ENCODE peak calls at places on chromosomes 2 and 18, in ten cellular contexts. One of them, this sample, is unnamed.

GRCh38 chr2:113157108-113157896 is 16.5 kb upstream of the PSD4 start:
- DNase-seq in right cardiac atrium: no peak
- DNase-seq in NCI-H1694: no peak
- DNase-seq in iris pigment epithelial cell: peak
- DNase-seq in B cell: no peak
- DNase-seq in hepatic stellate cell: no peak
- DNase-seq in GM12864: no peak
- DNase-seq in T-helper 2 cell: no peak
- DNase-seq in stimulated activated CD4-positive, alpha-beta T cell treated with anti-CD3 and anti-CD28 coated beads, TNF-alpha, amount 100 ng/mL, for 24 hours: peak
- DNase-seq in tibial artery: no peak
- DNase-seq in this sample: peak

GRCh38 chr18:67776929-67777328 is 260.4 kb upstream of the DSEL start:
- DNase-seq in right cardiac atrium: no peak
- DNase-seq in NCI-H1694: no peak
- DNase-seq in iris pigment epithelial cell: peak
- DNase-seq in B cell: no peak
- DNase-seq in hepatic stellate cell: no peak
- DNase-seq in GM12864: no peak
- DNase-seq in T-helper 2 cell: no peak
- DNase-seq in stimulated activated CD4-positive, alpha-beta T cell treated with anti-CD3 and anti-CD28 coated beads, TNF-alpha, amount 100 ng/mL, for 24 hours: no peak
- DNase-seq in tibial artery: no peak
- DNase-seq in this sample: no peak

GRCh38 chr2:9763356-9764152 is 79.7 kb upstream of the TAF1B start:
- DNase-seq in right cardiac atrium: no peak
- DNase-seq in NCI-H1694: no peak
- DNase-seq in iris pigment epithelial cell: no peak
- DNase-seq in B cell: no peak
- DNase-seq in hepatic stellate cell: no peak
- DNase-seq in GM12864: no peak
- DNase-seq in T-helper 2 cell: no peak
- DNase-seq in stimulated activated CD4-positive, alpha-beta T cell treated with anti-CD3 and anti-CD28 coated beads, TNF-alpha, amount 100 ng/mL, for 24 hours: no peak
- DNase-seq in tibial artery: no peak
- DNase-seq in this sample: no peak

GRCh38 chr2:149065236-149065635 is 26.7 kb downstream of the LYPD6B start:
- DNase-seq in right cardiac atrium: no peak
- DNase-seq in NCI-H1694: no peak
- DNase-seq in iris pigment epithelial cell: no peak
- DNase-seq in B cell: no peak
- DNase-seq in hepatic stellate cell: no peak
- DNase-seq in GM12864: no peak
- DNase-seq in T-helper 2 cell: no peak
- DNase-seq in stimulated activated CD4-positive, alpha-beta T cell treated with anti-CD3 and anti-CD28 coated beads, TNF-alpha, amount 100 ng/mL, for 24 hours: no peak
- DNase-seq in tibial artery: no peak
- DNase-seq in this sample: no peak

GRCh38 chr18:49561127-49561376 is 805 bp upstream of the LIPG start:
- DNase-seq in right cardiac atrium: peak
- DNase-seq in NCI-H1694: no peak
- DNase-seq in iris pigment epithelial cell: peak
- DNase-seq in B cell: no peak
- DNase-seq in hepatic stellate cell: no peak
- DNase-seq in GM12864: no peak
- DNase-seq in T-helper 2 cell: no peak
- DNase-seq in stimulated activated CD4-positive, alpha-beta T cell treated with anti-CD3 and anti-CD28 coated beads, TNF-alpha, amount 100 ng/mL, for 24 hours: no peak
- DNase-seq in tibial artery: no peak
- DNase-seq in this sample: no peak

GRCh38 chr2:7022956-7023467 is 105.8 kb downstream of the RNF144A start:
- DNase-seq in right cardiac atrium: no peak
- DNase-seq in NCI-H1694: no peak
- DNase-seq in iris pigment epithelial cell: peak
- DNase-seq in B cell: peak
- DNase-seq in hepatic stellate cell: no peak
- DNase-seq in GM12864: no peak
- DNase-seq in T-helper 2 cell: no peak
- DNase-seq in stimulated activated CD4-positive, alpha-beta T cell treated with anti-CD3 and anti-CD28 coated beads, TNF-alpha, amount 100 ng/mL, for 24 hours: no peak
- DNase-seq in tibial artery: no peak
- DNase-seq in this sample: no peak

GRCh38 chr2:3040819-3041218 is 336.8 kb downstream of the EIPR1 start:
- DNase-seq in right cardiac atrium: no peak
- DNase-seq in NCI-H1694: no peak
- DNase-seq in iris pigment epithelial cell: no peak
- DNase-seq in B cell: no peak
- DNase-seq in hepatic stellate cell: no peak
- DNase-seq in GM12864: no peak
- DNase-seq in T-helper 2 cell: no peak
- DNase-seq in stimulated activated CD4-positive, alpha-beta T cell treated with anti-CD3 and anti-CD28 coated beads, TNF-alpha, amount 100 ng/mL, for 24 hours: no peak
- DNase-seq in tibial artery: no peak
- DNase-seq in this sample: no peak

GRCh38 chr2:61044596-61044995 is 21.1 kb upstream of the SANBR start:
- DNase-seq in right cardiac atrium: no peak
- DNase-seq in NCI-H1694: no peak
- DNase-seq in iris pigment epithelial cell: no peak
- DNase-seq in B cell: no peak
- DNase-seq in hepatic stellate cell: no peak
- DNase-seq in GM12864: peak
- DNase-seq in T-helper 2 cell: no peak
- DNase-seq in stimulated activated CD4-positive, alpha-beta T cell treated with anti-CD3 and anti-CD28 coated beads, TNF-alpha, amount 100 ng/mL, for 24 hours: no peak
- DNase-seq in tibial artery: no peak
- DNase-seq in this sample: no peak

GRCh38 chr2:198857246-198857645 is 600.5 kb downstream of the SATB2 start:
- DNase-seq in right cardiac atrium: no peak
- DNase-seq in NCI-H1694: no peak
- DNase-seq in iris pigment epithelial cell: no peak
- DNase-seq in B cell: no peak
- DNase-seq in hepatic stellate cell: no peak
- DNase-seq in GM12864: no peak
- DNase-seq in T-helper 2 cell: no peak
- DNase-seq in stimulated activated CD4-positive, alpha-beta T cell treated with anti-CD3 and anti-CD28 coated beads, TNF-alpha, amount 100 ng/mL, for 24 hours: no peak
- DNase-seq in tibial artery: no peak
- DNase-seq in this sample: no peak

GRCh38 chr18:2442006-2442405 is 129.3 kb downstream of the METTL4 start:
- DNase-seq in right cardiac atrium: no peak
- DNase-seq in NCI-H1694: no peak
- DNase-seq in iris pigment epithelial cell: peak
- DNase-seq in B cell: no peak
- DNase-seq in hepatic stellate cell: no peak
- DNase-seq in GM12864: no peak
- DNase-seq in T-helper 2 cell: no peak
- DNase-seq in stimulated activated CD4-positive, alpha-beta T cell treated with anti-CD3 and anti-CD28 coated beads, TNF-alpha, amount 100 ng/mL, for 24 hours: no peak
- DNase-seq in tibial artery: no peak
- DNase-seq in this sample: no peak

GRCh38 chr2:8534729-8535397 is 147.0 kb upstream of the ID2 start:
- DNase-seq in right cardiac atrium: peak
- DNase-seq in NCI-H1694: no peak
- DNase-seq in iris pigment epithelial cell: peak
- DNase-seq in B cell: no peak
- DNase-seq in hepatic stellate cell: no peak
- DNase-seq in GM12864: no peak
- DNase-seq in T-helper 2 cell: no peak
- DNase-seq in stimulated activated CD4-positive, alpha-beta T cell treated with anti-CD3 and anti-CD28 coated beads, TNF-alpha, amount 100 ng/mL, for 24 hours: no peak
- DNase-seq in tibial artery: peak
- DNase-seq in this sample: no peak

GRCh38 chr2:230134496-230135073 is 65.9 kb upstream of the SLC16A14 start:
- DNase-seq in right cardiac atrium: no peak
- DNase-seq in NCI-H1694: no peak
- DNase-seq in iris pigment epithelial cell: peak
- DNase-seq in B cell: no peak
- DNase-seq in hepatic stellate cell: peak
- DNase-seq in GM12864: no peak
- DNase-seq in T-helper 2 cell: no peak
- DNase-seq in stimulated activated CD4-positive, alpha-beta T cell treated with anti-CD3 and anti-CD28 coated beads, TNF-alpha, amount 100 ng/mL, for 24 hours: no peak
- DNase-seq in tibial artery: no peak
- DNase-seq in this sample: no peak

GRCh38 chr18:8938817-8939216 is 163.7 kb upstream of the NDUFV2 start:
- DNase-seq in right cardiac atrium: no peak
- DNase-seq in NCI-H1694: no peak
- DNase-seq in iris pigment epithelial cell: peak
- DNase-seq in B cell: no peak
- DNase-seq in hepatic stellate cell: no peak
- DNase-seq in GM12864: no peak
- DNase-seq in T-helper 2 cell: no peak
- DNase-seq in stimulated activated CD4-positive, alpha-beta T cell treated with anti-CD3 and anti-CD28 coated beads, TNF-alpha, amount 100 ng/mL, for 24 hours: no peak
- DNase-seq in tibial artery: no peak
- DNase-seq in this sample: no peak